ENCODE peak calls at places on chromosomes 6 and 20, in six cellular contexts. O is A549, K is fibroblast of lung, E is BJ, I is ovary, C is uterus. G is an unnamed sample.

GRCh38 chr20:37506166-37506725 is 14.8 kb upstream of the NNAT start:
- DNase-seq in O (no peak), K (no peak), E (no peak), I (no peak), C (no peak), G (no peak)

GRCh38 chr6:144434308-144434990 is 149.3 kb downstream of the UTRN start:
- DNase-seq in O (no peak), K (peak; percentile 74), E (peak; percentile 51), I (no peak), C (no peak), G (peak; percentile 88)

GRCh38 chr20:58893355-58894151 is 41.0 kb downstream of the GNAS start:
- DNase-seq in O (no peak), K (no peak), E (no peak), I (no peak), C (no peak), G (no peak)

GRCh38 chr6:138986578-138986977 is 1.5 kb downstream of the REPS1 start:
- DNase-seq in O (no peak), K (no peak), E (no peak), I (no peak), C (no peak), G (peak; percentile 22)

GRCh38 chr6:137933696-137934095 is 66.6 kb downstream of the TNFAIP3 start:
- DNase-seq in O (no peak), K (peak; percentile 59), E (peak; percentile 73), I (no peak), C (no peak), G (peak; percentile 82)

GRCh38 chr20:6104493-6105188 is 18.2 kb downstream of the FERMT1 start:
- DNase-seq in O (no peak), K (peak; percentile 11), E (no peak), I (peak; percentile 27), C (no peak), G (peak; percentile 45)

GRCh38 chr20:5996765-5997164 is 46.3 kb downstream of the MCM8 start:
- DNase-seq in O (peak; percentile 35), K (no peak), E (no peak), I (no peak), C (no peak), G (no peak)

GRCh38 chr6:166540631-166541331 is 45.7 kb downstream of the RAMACL start:
- DNase-seq in O (no peak), K (no peak), E (no peak), I (no peak), C (no peak), G (no peak)

GRCh38 chr6:53151676-53152075 is 3.0 kb upstream of the GCM1 start:
- DNase-seq in O (peak; percentile 25), K (no peak), E (no peak), I (no peak), C (no peak), G (no peak)

GRCh38 chr6:7138921-7139358 is 31.2 kb downstream of the RREB1 start:
- DNase-seq in O (peak; percentile 66), K (no peak), E (no peak), I (no peak), C (no peak), G (no peak)

GRCh38 chr6:13299909-13300308 is 28.4 kb downstream of the TBC1D7 start:
- DNase-seq in O (no peak), K (no peak), E (no peak), I (no peak), C (no peak), G (no peak)
- H3K4me3 ChIP-seq in O (no peak overlapping the region), K (no peak overlapping the region), E (no peak overlapping the region), I (no peak overlapping the region), C (no peak overlapping the region), G (no peak overlapping the region)

DNA sequence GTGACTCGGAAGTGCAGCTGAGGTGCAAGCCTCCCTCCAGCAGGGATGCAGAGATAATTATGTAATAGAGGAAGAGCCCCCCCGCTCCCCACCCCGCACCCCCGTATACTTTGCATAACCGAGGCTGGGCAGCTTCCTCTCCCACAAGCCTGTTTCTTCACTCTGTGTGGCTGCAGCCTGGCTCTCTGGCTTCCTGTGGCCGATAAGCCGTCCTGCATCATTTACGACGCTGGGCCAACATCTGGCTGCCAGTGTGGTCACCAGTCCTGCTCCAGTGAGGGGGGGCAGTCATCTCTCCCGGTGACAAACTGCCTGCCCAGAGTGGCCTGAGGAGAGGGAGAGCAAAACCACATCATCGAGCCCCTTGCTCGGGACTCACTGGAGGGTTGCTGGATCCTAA is 59.2 kb downstream of the RBM38 start:
- DNase-seq in O (no peak), K (no peak), E (no peak), I (no peak), C (peak; percentile 38), G (peak; percentile 45)
- H3K4me3 ChIP-seq in O (no peak overlapping the region), K (no peak overlapping the region), E (no peak overlapping the region), I (no peak overlapping the region), C (no peak overlapping the region), G (no peak overlapping the region)

GRCh38 chr6:134376785-134377184 is 58.9 kb upstream of the SGK1 start:
- DNase-seq in O (no peak), K (no peak), E (no peak), I (no peak), C (no peak), G (no peak)

GRCh38 chr6:134379599-134379998 is 61.7 kb upstream of the SGK1 start:
- DNase-seq in O (no peak), K (no peak), E (no peak), I (no peak), C (no peak), G (no peak)

GRCh38 chr6:134381926-134382325 is 64.0 kb upstream of the SGK1 start:
- DNase-seq in O (no peak), K (no peak), E (no peak), I (no peak), C (no peak), G (peak; percentile 58)

GRCh38 chr6:134375199-134375598 is 57.3 kb upstream of the SGK1 start:
- DNase-seq in O (no peak), K (no peak), E (no peak), I (no peak), C (no peak), G (no peak)

DNA sequence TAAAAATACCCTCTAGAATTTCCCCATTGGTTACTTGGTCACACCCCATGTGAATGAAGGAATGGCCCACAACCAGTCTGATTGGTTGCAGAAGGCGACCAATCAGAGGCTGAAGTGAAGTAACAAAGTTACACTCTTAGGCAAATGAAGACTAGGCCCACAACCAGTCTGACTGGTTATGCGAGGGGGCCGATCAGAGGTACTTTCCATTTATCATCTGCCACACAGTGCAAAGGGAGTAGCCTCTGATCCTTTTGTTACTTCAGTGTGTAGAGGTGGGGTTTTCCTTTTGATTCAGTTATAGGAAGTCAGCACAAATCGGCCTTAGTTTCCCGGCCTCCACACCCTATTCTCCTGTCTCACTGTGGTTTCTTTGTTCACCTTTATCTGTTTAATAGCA is 61.2 kb upstream of the SGK1 start:
- DNase-seq in O (no peak), K (no peak), E (no peak), I (no peak), C (no peak), G (no peak)
- H3K4me3 ChIP-seq in O (no peak overlapping the region), K (no peak overlapping the region), E (no peak overlapping the region), I (no peak overlapping the region), C (no peak overlapping the region), G (no peak overlapping the region)

GRCh38 chr20:50339196-50339901 is 148.7 kb downstream of the CEBPB start:
- DNase-seq in O (no peak), K (peak; percentile 75), E (peak; percentile 26), I (peak; percentile 41), C (peak; percentile 76), G (peak; percentile 51)
- H3K4me3 ChIP-seq in O (no peak overlapping the region), K (no peak overlapping the region), E (no peak overlapping the region), I (peak overlapping the region; percentile 12), C (no peak overlapping the region), G (no peak overlapping the region)

GRCh38 chr6:44002591-44003344 is 124.5 kb downstream of the MRPL14 start:
- DNase-seq in O (peak; percentile 76), K (peak; percentile 53), E (no peak), I (peak; percentile 51), C (peak; percentile 68), G (no peak)
- H3K4me3 ChIP-seq in O (peak overlapping the region; percentile 60), K (peak overlapping the region; percentile 31), E (peak overlapping the region; percentile 5), I (peak overlapping the region; percentile 32), C (peak overlapping the region; percentile 4), G (peak overlapping the region; percentile 31)

G was measured in fibroblast of pulmonary artery.